ENCODE peak calls at places on chromosome X, in six cellular contexts. N is tibial nerve; V is esophagus squamous epithelium; Q is HepG2; Y is fibroblast of lung; H is CD8-positive, alpha-beta memory T cell. T is an unnamed sample.
A peak's percentile ranks its signal among the peaks of the same experiment; 100 is the strongest.

GRCh38 chrX:136147966-136148365 is 633 bp downstream of the FHL1 start:
- DNase-seq in N (no peak), V (no peak), Q (no peak), Y (no peak), H (no peak), T (peak; percentile 54)

GRCh38 chrX:15072880-15073279 is 197.0 kb downstream of the ASB9 start:
- DNase-seq in N (no peak), V (no peak), Q (no peak), Y (no peak), H (no peak), T (no peak)

GRCh38 chrX:30618160-30618765 is 35.0 kb upstream of the GK start:
- DNase-seq in N (no peak), V (no peak), Q (no peak), Y (no peak), H (no peak), T (no peak)

GRCh38 chrX:39477438-39478120 is 620.2 kb downstream of the BCOR start:
- DNase-seq in N (no peak), V (no peak), Q (no peak), Y (peak; percentile 13), H (peak; percentile 22), T (peak; percentile 35)

GRCh38 chrX:790780-791360 is 160.3 kb downstream of the SHOX start:
- DNase-seq in N (no peak), V (no peak), Q (no peak), Y (no peak), H (no peak), T (no peak)

GRCh38 chrX:7515681-7516413 is 327.1 kb upstream of the VCX start:
- DNase-seq in N (no peak), V (no peak), Q (no peak), Y (no peak), H (no peak), T (no peak)

GRCh38 chrX:11480626-11481025 is 185.1 kb downstream of the ARHGAP6 start:
- DNase-seq in N (no peak), V (no peak), Q (no peak), Y (no peak), H (no peak), T (no peak)

GRCh38 chrX:4656419-4656818 is 943.0 kb upstream of the PRKX start:
- DNase-seq in N (no peak), V (no peak), Q (no peak), Y (no peak), H (no peak), T (no peak)

GRCh38 chrX:153225438-153226098 is 46.5 kb downstream of the MAGEA1 start:
- DNase-seq in N (no peak), V (no peak), Q (no peak), Y (no peak), H (no peak), T (no peak)

DNA sequence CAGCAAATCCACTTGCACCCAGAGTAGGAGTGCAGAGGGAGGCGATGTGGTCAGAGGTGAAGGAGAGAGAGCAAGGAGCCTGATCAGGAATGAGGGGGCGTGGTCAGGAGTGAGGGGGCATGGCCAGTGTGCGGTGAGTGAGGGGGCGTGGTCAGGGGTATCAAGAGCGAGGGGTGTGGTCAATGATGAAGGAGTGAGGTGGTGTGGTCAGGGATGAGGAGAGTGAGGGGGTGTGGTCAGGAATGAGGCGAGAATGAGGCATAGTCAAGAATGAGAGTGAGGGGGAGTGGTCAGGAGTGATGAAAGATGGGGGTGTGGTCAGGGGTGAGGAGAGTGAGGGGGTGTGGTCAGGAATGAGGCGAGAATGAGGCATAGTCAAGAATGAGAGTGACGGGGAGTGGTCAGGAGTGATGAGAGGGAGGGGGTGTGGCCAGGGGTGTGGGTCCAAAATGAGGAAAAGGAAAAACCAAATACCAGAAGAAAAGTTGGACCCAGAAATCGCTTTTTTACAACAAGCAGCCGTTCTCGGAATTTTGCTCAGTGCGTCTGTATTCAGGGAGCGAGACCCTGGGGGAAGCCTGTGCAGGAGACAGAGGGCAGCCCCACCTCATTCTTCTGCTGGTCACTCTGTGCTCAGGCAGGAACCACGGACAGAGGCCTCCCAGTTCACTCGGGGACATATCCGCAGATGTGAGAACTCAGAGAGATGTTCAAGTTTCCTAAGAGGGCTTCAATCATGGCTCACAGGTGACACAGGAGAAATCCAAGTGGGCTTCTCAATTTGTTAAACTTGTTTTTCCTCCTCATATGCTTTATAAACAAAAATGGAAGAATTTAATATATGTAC is 47.5 kb downstream of the MAGEA1 start:
- DNase-seq in N (peak; percentile 17), V (no peak), Q (no peak), Y (peak; percentile 76), H (no peak), T (no peak)
- H3K27ac ChIP-seq in N (no peak overlapping the region), V (no peak overlapping the region), Q (no peak overlapping the region), Y (no peak overlapping the region), H (no peak overlapping the region), T (no peak overlapping the region)

GRCh38 chrX:114584434-114584943 is 603 bp downstream of the HTR2C start:
- DNase-seq in N (no peak), V (no peak), Q (no peak), Y (no peak), H (no peak), T (no peak)

GRCh38 chrX:114581528-114582263 is 2.2 kb upstream of the HTR2C start:
- DNase-seq in N (no peak), V (no peak), Q (no peak), Y (no peak), H (no peak), T (no peak)

GRCh38 chrX:114582264-114582632 is 1.6 kb upstream of the HTR2C start:
- DNase-seq in N (no peak), V (no peak), Q (no peak), Y (no peak), H (no peak), T (no peak)

GRCh38 chrX:114583646-114584433 is at the start of gene HTR2C:
- DNase-seq in N (no peak), V (no peak), Q (no peak), Y (no peak), H (no peak), T (no peak)

DNA sequence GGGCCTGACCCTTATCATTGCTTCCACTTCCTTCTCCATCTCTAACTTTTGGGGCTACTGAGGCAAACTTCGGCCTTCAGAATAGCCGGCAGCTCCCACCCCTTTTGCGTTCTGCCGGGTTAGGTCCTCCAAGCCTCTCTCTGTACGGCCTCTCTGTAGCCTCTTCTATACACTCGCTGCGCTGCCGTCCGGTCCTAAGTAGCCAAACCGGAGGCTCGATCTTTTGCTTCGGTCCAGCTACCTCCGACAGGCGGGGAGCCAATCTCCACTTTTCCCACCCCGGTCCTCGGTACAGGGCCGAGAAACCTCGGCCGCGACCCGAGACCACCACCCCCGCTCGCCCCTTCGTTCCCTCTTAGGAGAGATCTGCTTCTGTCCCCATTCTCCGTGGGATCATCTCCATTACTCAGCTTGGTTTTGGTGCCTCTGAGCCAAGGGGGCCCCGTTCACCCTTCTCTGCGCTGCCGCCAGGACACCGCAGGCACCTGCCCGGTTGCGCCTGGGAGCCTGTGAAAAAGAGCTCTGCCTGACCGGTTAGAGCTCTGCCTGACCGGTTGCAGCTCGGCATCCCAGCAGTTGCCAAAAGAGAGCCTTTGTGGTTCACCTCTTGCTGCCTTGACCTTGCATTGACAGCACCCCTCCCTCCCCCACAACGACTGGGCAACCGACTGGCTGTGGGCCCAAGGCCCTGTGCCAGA is 1.0 kb upstream of the HTR2C start:
- DNase-seq in N (no peak), V (no peak), Q (no peak), Y (no peak), H (no peak), T (no peak)
- H3K4me3 ChIP-seq in N (no peak overlapping the region), V (no peak overlapping the region), Q (no peak overlapping the region), Y (no peak overlapping the region), H (no peak overlapping the region), T (no peak overlapping the region)

GRCh38 chrX:13472975-13473665 is 96.3 kb upstream of the EGFL6 start:
- DNase-seq in N (no peak), V (no peak), Q (no peak), Y (no peak), H (no peak), T (no peak)
- H3K4me1 ChIP-seq in N (peaks cover 12% of the 10 kb centered on the region), V (peaks cover 4% of the 10 kb centered on the region), Q (no peaks in the 10 kb centered on the region), Y (peaks cover 4% of the 10 kb centered on the region), H (peaks cover 16% of the 10 kb centered on the region), T (no peaks in the 10 kb centered on the region)

GRCh38 chrX:119325456-119325855 is 73.7 kb upstream of the SLC25A43 start:
- DNase-seq in N (no peak), V (no peak), Q (no peak), Y (no peak), H (no peak), T (no peak)
- H3K27ac ChIP-seq in N (no peak overlapping the region), V (no peak overlapping the region), Q (no peak overlapping the region), Y (no peak overlapping the region), H (no peak overlapping the region), T (no peak overlapping the region)

GRCh38 chrX:132968282-132968681 is 9.9 kb upstream of the HS6ST2 start:
- DNase-seq in N (no peak), V (no peak), Q (no peak), Y (no peak), H (no peak), T (no peak)

GRCh38 chrX:132967049-132967448 is 8.6 kb upstream of the HS6ST2 start:
- DNase-seq in N (no peak), V (no peak), Q (peak; percentile 59), Y (no peak), H (no peak), T (no peak)

GRCh38 chrX:132961511-132961910 is 3.1 kb upstream of the HS6ST2 start:
- DNase-seq in N (no peak), V (no peak), Q (no peak), Y (no peak), H (no peak), T (no peak)

GRCh38 chrX:132963846-132964245 is 5.4 kb upstream of the HS6ST2 start:
- DNase-seq in N (no peak), V (no peak), Q (no peak), Y (no peak), H (no peak), T (no peak)

DNA sequence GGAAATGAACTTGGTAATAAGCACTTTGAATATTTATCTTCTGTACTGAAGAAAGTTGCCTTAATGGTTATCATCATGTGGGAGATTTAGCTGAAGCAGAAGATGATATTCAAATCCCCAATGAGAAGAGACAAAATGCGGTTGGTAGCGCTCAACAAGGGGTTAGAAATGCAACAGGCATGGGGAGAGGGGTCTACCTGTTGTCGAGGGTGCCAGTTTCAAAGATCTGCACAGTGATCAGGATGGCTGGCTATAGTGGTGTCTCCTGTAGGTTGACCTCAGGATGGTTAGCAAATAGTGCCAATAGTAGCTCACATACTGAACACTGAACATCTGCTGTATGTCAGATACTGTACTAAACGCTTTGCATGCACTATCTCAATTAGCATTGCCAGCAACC is 7.0 kb upstream of the HS6ST2 start:
- DNase-seq in N (no peak), V (no peak), Q (no peak), Y (no peak), H (no peak), T (no peak)
- H3K4me3 ChIP-seq in N (no peak overlapping the region), V (no peak overlapping the region), Q (no peak overlapping the region), Y (no peak overlapping the region), H (no peak overlapping the region), T (no peak overlapping the region)

DNA sequence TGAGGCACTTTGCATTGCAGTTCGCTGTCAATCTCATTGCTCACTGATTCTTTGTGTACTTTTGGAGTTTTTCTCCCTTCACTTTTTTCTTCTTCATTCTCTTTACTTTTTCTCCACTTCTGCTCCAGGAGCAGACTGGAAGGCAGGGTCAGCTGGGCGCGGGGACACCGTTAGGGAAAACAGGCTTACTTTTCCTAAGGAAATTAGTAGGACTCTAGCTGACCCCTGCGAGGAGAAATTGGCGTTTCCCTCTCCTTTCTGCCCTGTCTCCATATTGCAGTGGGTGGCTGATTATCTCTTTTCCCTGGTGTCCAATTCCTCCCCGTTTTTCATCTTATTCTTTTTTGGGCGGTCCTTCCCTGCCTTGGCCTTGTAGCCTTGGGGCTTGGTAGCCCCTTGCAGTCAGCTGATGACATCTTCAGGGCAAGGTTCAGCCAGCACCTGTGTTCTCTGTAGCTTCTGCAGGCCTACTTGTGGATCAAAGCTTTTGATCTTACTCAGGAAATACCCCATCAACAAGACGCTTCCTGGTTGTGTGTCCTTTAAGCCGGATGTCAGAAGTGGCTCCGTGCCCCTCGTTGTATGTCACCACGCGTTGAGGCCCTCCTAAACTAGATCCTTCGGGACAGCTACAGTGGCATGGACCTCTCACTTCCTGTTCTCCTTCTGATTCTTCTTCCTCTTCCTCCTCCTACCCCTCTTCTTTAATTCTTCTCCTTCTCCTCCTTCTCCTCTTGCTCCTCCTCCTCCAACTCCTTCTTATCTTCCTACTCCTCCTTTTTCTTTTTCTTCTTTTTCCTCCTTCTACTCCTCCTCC is 36.1 kb downstream of the NBDY start:
- DNase-seq in N (no peak), V (no peak), Q (no peak), Y (no peak), H (peak; percentile 44), T (peak; percentile 31)
- H3K4me1 ChIP-seq in N (peaks cover 45% of the 10 kb centered on the region), V (peaks cover 23% of the 10 kb centered on the region), Q (peaks cover 9% of the 10 kb centered on the region), Y (peaks cover 2% of the 10 kb centered on the region), H (peaks cover 41% of the 10 kb centered on the region), T (peaks cover 15% of the 10 kb centered on the region)

T was measured in psoas muscle.